ENCODE peak calls at places on chromosome 16, in seven cellular contexts. Y, Q, J, V, A, E and M are unnamed samples.

GRCh38 chr16:12295395-12295794 is 318.9 kb downstream of the SNX29 start:
- DNase-seq in Y (no peak), Q (no peak), J (no peak), V (no peak), A (no peak), E (no peak), M (no peak)

GRCh38 chr16:48030926-48031325 is 124.9 kb downstream of the ABCC12 start:
- DNase-seq in Y (no peak), Q (no peak), J (no peak), V (no peak), A (no peak), E (no peak), M (no peak)

GRCh38 chr16:10668322-10669045 is 26.2 kb downstream of the TEKT5 start:
- DNase-seq in Y (no peak), Q (peak), J (peak), V (peak), A (no peak), E (peak), M (no peak)

GRCh38 chr16:67158637-67159600 is 790 bp downstream of the TRADD start:
- DNase-seq in Y (no peak), Q (peak), J (no peak), V (no peak), A (peak), E (peak), M (peak)

GRCh38 chr16:78957328-78958100 is 643.0 kb downstream of the MAF start:
- DNase-seq in Y (no peak), Q (no peak), J (no peak), V (no peak), A (no peak), E (no peak), M (no peak)

GRCh38 chr16:88358033-88358481 is 24.7 kb upstream of the ZNF469 start:
- DNase-seq in Y (no peak), Q (no peak), J (no peak), V (no peak), A (no peak), E (no peak), M (no peak)

GRCh38 chr16:50610331-50611262 is 62.4 kb downstream of the NKD1 start:
- DNase-seq in Y (no peak), Q (no peak), J (peak), V (no peak), A (no peak), E (no peak), M (no peak)

GRCh38 chr16:76668207-76668725 is 391.1 kb downstream of the CNTNAP4 start:
- DNase-seq in Y (no peak), Q (no peak), J (peak), V (no peak), A (no peak), E (no peak), M (no peak)

GRCh38 chr16:14289692-14290340 is 218.7 kb downstream of the MRTFB start:
- DNase-seq in Y (no peak), Q (peak), J (peak), V (peak), A (no peak), E (no peak), M (no peak)

GRCh38 chr16:70594569-70594968 is 51.8 kb upstream of the IL34 start:
- DNase-seq in Y (no peak), Q (no peak), J (no peak), V (no peak), A (peak), E (no peak), M (no peak)

GRCh38 chr16:66324785-66325184 is 41.7 kb upstream of the CDH5 start:
- DNase-seq in Y (peak), Q (peak), J (peak), V (peak), A (no peak), E (no peak), M (no peak)